ENCODE peak calls at places on chromosomes 6 and 20, in five cellular contexts. One of them, this sample, is unnamed.

GRCh38 chr6:16061833-16062232 is 67.1 kb upstream of the MYLIP start:
- DNase-seq in A549: no peak
- DNase-seq in K562: no peak
- DNase-seq in HepG2: no peak
- DNase-seq in GM12878: no peak
- DNase-seq in this sample: no peak

GRCh38 chr6:143146186-143146831 is 85.6 kb downstream of the AIG1 start:
- DNase-seq in A549: no peak
- DNase-seq in K562: no peak
- DNase-seq in HepG2: no peak
- DNase-seq in GM12878: no peak
- DNase-seq in this sample: no peak

GRCh38 chr6:117481278-117481925 is 1.1 kb upstream of the DCBLD1 start:
- DNase-seq in A549: no peak
- DNase-seq in K562: peak
- DNase-seq in HepG2: peak
- DNase-seq in GM12878: no peak
- DNase-seq in this sample: peak

GRCh38 chr6:16519265-16520242 is 241.7 kb downstream of the ATXN1 start:
- DNase-seq in A549: no peak
- DNase-seq in K562: no peak
- DNase-seq in HepG2: peak
- DNase-seq in GM12878: no peak
- DNase-seq in this sample: peak

GRCh38 chr20:25398363-25399037 is 7.9 kb upstream of the ABHD12 start:
- DNase-seq in A549: no peak
- DNase-seq in K562: no peak
- DNase-seq in HepG2: peak
- DNase-seq in GM12878: no peak
- DNase-seq in this sample: no peak

GRCh38 chr6:170087946-170088348 is 202.9 kb downstream of the DLL1 start:
- DNase-seq in A549: no peak
- DNase-seq in K562: no peak
- DNase-seq in HepG2: no peak
- DNase-seq in GM12878: peak
- DNase-seq in this sample: no peak

GRCh38 chr6:110066091-110066490 is 88.0 kb downstream of the GPR6 start:
- DNase-seq in A549: no peak
- DNase-seq in K562: no peak
- DNase-seq in HepG2: no peak
- DNase-seq in GM12878: no peak
- DNase-seq in this sample: no peak

GRCh38 chr6:43708857-43709653 is 21.5 kb upstream of the MRPS18A start:
- DNase-seq in A549: peak
- DNase-seq in K562: no peak
- DNase-seq in HepG2: no peak
- DNase-seq in GM12878: no peak
- DNase-seq in this sample: no peak

GRCh38 chr6:109483744-109484075 is 691 bp upstream of the ZBTB24 start:
- DNase-seq in A549: no peak
- DNase-seq in K562: no peak
- DNase-seq in HepG2: no peak
- DNase-seq in GM12878: no peak
- DNase-seq in this sample: no peak

GRCh38 chr20:33650753-33651561 is 11.2 kb upstream of the C20orf144 start:
- DNase-seq in A549: no peak
- DNase-seq in K562: no peak
- DNase-seq in HepG2: no peak
- DNase-seq in GM12878: no peak
- DNase-seq in this sample: no peak

GRCh38 chr20:46801003-46801702 is 91.7 kb downstream of the SLC2A10 start:
- DNase-seq in A549: no peak
- DNase-seq in K562: no peak
- DNase-seq in HepG2: peak
- DNase-seq in GM12878: no peak
- DNase-seq in this sample: no peak

GRCh38 chr6:3987576-3987975 is 91.4 kb downstream of the FAM217A start:
- DNase-seq in A549: no peak
- DNase-seq in K562: no peak
- DNase-seq in HepG2: no peak
- DNase-seq in GM12878: no peak
- DNase-seq in this sample: no peak

GRCh38 chr6:135935951-135936601 is 84.6 kb downstream of the PDE7B start:
- DNase-seq in A549: peak
- DNase-seq in K562: no peak
- DNase-seq in HepG2: no peak
- DNase-seq in GM12878: no peak
- DNase-seq in this sample: no peak

DNA sequence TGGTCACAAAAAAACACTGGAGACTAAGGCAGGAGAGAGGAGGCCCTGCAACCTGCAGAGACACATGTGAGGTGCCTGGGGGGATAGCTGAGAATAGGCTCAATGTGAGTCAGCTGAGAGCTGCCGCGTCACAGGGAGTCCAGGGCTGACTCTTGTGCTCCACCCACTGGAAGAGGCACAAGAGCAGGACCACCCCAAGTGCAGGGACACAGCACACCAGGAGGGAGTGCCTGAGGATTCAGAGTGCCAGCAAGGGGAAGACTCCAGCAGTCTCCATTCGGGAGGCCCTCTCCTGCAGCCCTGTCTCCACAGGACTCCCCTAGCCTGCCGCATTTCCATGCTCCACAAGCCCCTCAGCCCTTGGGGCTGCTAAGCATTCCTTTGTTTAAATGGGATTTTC is 105.5 kb downstream of the HUS1B start:
- DNase-seq in A549: peak
- DNase-seq in K562: no peak
- DNase-seq in HepG2: peak
- DNase-seq in GM12878: no peak
- DNase-seq in this sample: peak
- TF ChIP-seq CTCF in A549: no peak
- TF ChIP-seq CTCF in K562: peak
- TF ChIP-seq CTCF in HepG2: peak
- TF ChIP-seq CTCF in GM12878: peak
- TF ChIP-seq CTCF in this sample: peak

DNA sequence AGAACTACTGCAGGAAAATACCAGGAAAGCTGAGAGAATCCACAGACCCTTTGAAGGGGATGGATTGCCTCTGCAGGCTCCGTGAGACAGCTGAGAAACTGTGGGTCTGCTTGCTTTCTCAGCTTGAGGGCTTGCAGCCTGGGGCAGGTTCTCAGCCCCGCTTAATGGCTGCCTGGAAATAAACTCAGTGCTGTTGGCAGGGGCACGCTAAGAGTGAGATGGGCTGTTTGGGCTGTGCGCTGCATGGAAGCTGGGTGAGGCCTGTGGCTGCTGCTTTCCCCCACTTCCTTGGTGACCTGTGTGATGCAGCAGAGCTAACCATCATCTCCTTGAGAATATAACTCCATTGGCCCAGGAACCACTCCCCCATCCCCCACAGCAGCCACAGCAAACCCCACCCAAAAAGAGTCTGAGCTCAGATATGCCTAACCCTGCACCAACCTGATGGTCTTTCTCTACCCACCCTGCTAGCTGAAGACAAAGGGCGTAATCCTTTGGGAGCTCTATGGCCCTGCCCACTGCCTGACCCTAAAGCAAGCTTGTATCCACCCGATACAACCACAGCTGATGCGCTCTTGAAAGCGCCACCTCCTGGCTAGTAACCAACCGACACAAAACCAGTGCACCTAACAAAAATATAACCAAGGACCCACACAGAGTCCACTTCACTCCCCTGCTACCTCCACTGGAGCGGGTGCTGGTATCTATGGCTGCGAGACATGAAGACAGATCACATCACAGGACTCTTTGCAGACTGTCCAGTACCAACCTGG is 800.6 kb upstream of the MAP3K7 start:
- DNase-seq in A549: no peak
- DNase-seq in K562: no peak
- DNase-seq in HepG2: no peak
- DNase-seq in GM12878: no peak
- DNase-seq in this sample: peak
- TF ChIP-seq JUNB in A549: no peak
- TF ChIP-seq JUNB in K562: no peak
- TF ChIP-seq JUNB in HepG2: no peak
- TF ChIP-seq JUNB in GM12878: no peak
- TF ChIP-seq JUNB in this sample: no peak

GRCh38 chr20:11912013-11912663 is 5.6 kb upstream of the BTBD3 start:
- DNase-seq in A549: peak
- DNase-seq in K562: no peak
- DNase-seq in HepG2: peak
- DNase-seq in GM12878: no peak
- DNase-seq in this sample: peak
- TF ChIP-seq CTCF in A549: peak
- TF ChIP-seq CTCF in K562: peak
- TF ChIP-seq CTCF in HepG2: peak
- TF ChIP-seq CTCF in GM12878: peak
- TF ChIP-seq CTCF in this sample: peak

DNA sequence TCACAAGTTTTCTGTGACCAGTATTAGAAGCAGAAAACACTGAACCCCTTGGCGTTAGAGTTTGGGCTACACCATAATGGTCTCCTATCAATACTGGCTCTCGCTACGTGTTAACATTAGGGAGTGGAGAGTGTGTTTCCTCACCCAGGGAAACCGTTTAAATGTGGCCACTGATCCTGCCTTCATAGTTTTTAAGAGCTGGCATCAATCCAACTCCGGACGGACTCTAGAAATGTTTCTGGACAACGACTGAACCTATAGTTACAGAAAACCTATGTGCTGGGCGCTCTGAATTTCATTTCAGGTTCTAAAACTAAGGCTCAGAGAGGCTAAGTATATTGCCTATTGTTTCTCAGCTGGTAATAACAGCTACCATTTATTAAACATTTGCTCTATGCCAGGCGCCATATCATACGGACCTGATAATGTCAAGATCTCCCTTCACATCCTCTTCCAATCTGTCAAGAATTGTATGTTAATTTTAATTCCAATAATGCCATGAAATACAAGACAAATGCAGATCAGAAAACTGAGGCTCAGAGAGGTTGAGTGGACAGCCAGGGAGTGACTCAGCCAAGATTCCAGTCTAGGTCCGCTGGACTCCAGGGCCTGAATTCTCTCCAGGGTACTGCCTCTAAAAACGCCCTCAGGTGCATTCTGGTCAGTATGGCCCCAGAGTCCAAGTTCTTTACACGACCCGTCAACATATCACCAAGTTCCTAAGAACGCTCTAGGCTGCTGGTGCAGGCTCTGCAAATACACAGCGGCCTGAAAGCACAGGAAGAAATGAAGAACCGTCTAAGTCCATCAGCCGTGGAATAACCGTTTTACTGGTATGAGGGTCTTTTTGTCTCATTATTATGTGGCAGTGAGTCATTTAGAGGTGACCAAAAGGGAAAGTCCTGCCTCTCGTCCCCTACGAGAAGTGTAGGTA is 929 bp upstream of the ASXL1 start:
- DNase-seq in A549: no peak
- DNase-seq in K562: peak
- DNase-seq in HepG2: peak
- DNase-seq in GM12878: peak
- DNase-seq in this sample: peak
- TF ChIP-seq JUNB in A549: no peak
- TF ChIP-seq JUNB in K562: no peak
- TF ChIP-seq JUNB in HepG2: no peak
- TF ChIP-seq JUNB in GM12878: peak
- TF ChIP-seq JUNB in this sample: no peak

This sample was measured in GM23338.